ENCODE peak calls at places on chromosome 6, in four cellular contexts. E is foreskin keratinocyte, O is fibroblast of mammary gland, V is esophagus muscularis mucosa. T is an unnamed sample.
A peak's percentile ranks its signal among the peaks of the same experiment; 100 is the strongest.

GRCh38 chr6:69917834-69918233 is 51.5 kb downstream of the COL19A1 start:
- DNase-seq in V (no peak), O (peak; percentile 87), E (peak; percentile 79), T (no peak)

GRCh38 chr6:16684896-16685554 is 76.2 kb downstream of the ATXN1 start:
- DNase-seq in E (peak; percentile 85), O (peak; percentile 88), V (no peak), T (no peak)

GRCh38 chr6:129630606-129631005 is 79.4 kb downstream of the ARHGAP18 start:
- DNase-seq in E (no peak), V (no peak), O (no peak), T (no peak)

GRCh38 chr6:39997101-39997635 is 62.9 kb upstream of the MOCS1 start:
- DNase-seq in V (no peak), E (no peak), O (no peak), T (peak; percentile 62)

GRCh38 chr6:154430494-154430919 is 73.9 kb upstream of the IPCEF1 start:
- DNase-seq in E (no peak), V (no peak), O (no peak), T (no peak)

GRCh38 chr6:68975064-68975463 is 340.0 kb downstream of the ADGRB3 start:
- DNase-seq in V (no peak), O (no peak), E (no peak), T (no peak)

GRCh38 chr6:110859335-110859792 is 15.2 kb upstream of the AMD1 start:
- DNase-seq in V (no peak), E (no peak), O (no peak), T (peak; percentile 63)

GRCh38 chr6:80457044-80457933 is 350.8 kb downstream of the BCKDHB start:
- DNase-seq in O (peak; percentile 99), E (peak; percentile 88), V (no peak), T (no peak)

GRCh38 chr6:1554881-1555569 is 54.7 kb upstream of the FOXC1 start:
- DNase-seq in O (peak; percentile 62), V (no peak), E (no peak), T (peak; percentile 74)

GRCh38 chr6:6790891-6791290 is 202.4 kb downstream of the LY86 start:
- DNase-seq in E (peak; percentile 73), V (no peak), O (no peak), T (no peak)

GRCh38 chr6:11977738-11978137 is 34.4 kb upstream of the HIVEP1 start:
- DNase-seq in E (no peak), V (no peak), O (no peak), T (no peak)

GRCh38 chr6:7402746-7403145 is 13.1 kb downstream of the RIOK1 start:
- DNase-seq in O (no peak), V (no peak), E (no peak), T (no peak)

GRCh38 chr6:155782320-155782730 is 326.7 kb upstream of the NOX3 start:
- DNase-seq in E (peak; percentile 96), O (peak; percentile 29), V (no peak), T (no peak)

GRCh38 chr6:97465877-97466710 is 183.1 kb upstream of the MMS22L start:
- DNase-seq in E (no peak), V (no peak), O (no peak), T (no peak)

GRCh38 chr6:43242908-43243648 is at the start of gene TTBK1:
- DNase-seq in O (no peak), E (no peak), V (no peak), T (no peak)

GRCh38 chr6:1821188-1822183 is 211.8 kb downstream of the FOXC1 start:
- DNase-seq in O (peak; percentile 65), E (no peak), V (no peak), T (no peak)

GRCh38 chr6:33812669-33813068 is 8.9 kb upstream of the MLN start:
- DNase-seq in E (no peak), V (no peak), O (peak; percentile 40), T (no peak)
- TF ChIP-seq CTCF in E (peak; percentile 37), V (peak; percentile 20), O (peak; percentile 27), T (peak; percentile 45)

GRCh38 chr6:89430563-89430962 is 2.4 kb upstream of the ANKRD6 start:
- DNase-seq in E (no peak), O (no peak), V (no peak), T (no peak)

GRCh38 chr6:89436226-89436625 is 3.3 kb downstream of the ANKRD6 start:
- DNase-seq in E (peak; percentile 43), V (no peak), O (no peak), T (no peak)

GRCh38 chr6:89434954-89435353 is 2.0 kb downstream of the ANKRD6 start:
- DNase-seq in O (no peak), E (no peak), V (no peak), T (no peak)

GRCh38 chr6:89433637-89434499 is 916 bp downstream of the ANKRD6 start:
- DNase-seq in V (no peak), E (no peak), O (no peak), T (no peak)

GRCh38 chr6:89432875-89433636 is at the start of gene ANKRD6:
- DNase-seq in E (no peak), V (no peak), O (peak; percentile 15), T (peak; percentile 93)
- TF ChIP-seq CTCF in E (peak; percentile 95), V (peak; percentile 98), O (peak; percentile 43), T (peak; percentile 89)

GRCh38 chr6:122401104-122401503 is 1.7 kb downstream of the HSF2 start:
- DNase-seq in O (no peak), E (no peak), V (no peak), T (no peak)

GRCh38 chr6:122399348-122400120 is at the start of gene HSF2:
- DNase-seq in O (peak; percentile 98), E (peak; percentile 97), V (peak; percentile 99), T (peak; percentile 99)

GRCh38 chr6:122400121-122400450 is 634 bp downstream of the HSF2 start:
- DNase-seq in V (no peak), E (no peak), O (peak; percentile 14), T (no peak)

GRCh38 chr6:122400467-122401089 is 1.1 kb downstream of the HSF2 start:
- DNase-seq in E (no peak), O (peak; percentile 12), V (no peak), T (no peak)

GRCh38 chr6:122399055-122399347 is 451 bp upstream of the HSF2 start:
- DNase-seq in O (no peak), V (no peak), E (no peak), T (no peak)
- TF ChIP-seq CTCF in O (no peak), V (no peak), E (no peak), T (no peak)

GRCh38 chr6:108556864-108557493 is 3.7 kb upstream of the FOXO3 start:
- DNase-seq in V (no peak), O (no peak), E (no peak), T (no peak)

GRCh38 chr6:108558372-108559096 is 2.2 kb upstream of the FOXO3 start:
- DNase-seq in O (peak; percentile 99), E (peak; percentile 94), V (peak; percentile 100), T (peak; percentile 99)

GRCh38 chr6:108556250-108556649 is 4.5 kb upstream of the FOXO3 start:
- DNase-seq in E (no peak), O (no peak), V (no peak), T (no peak)

GRCh38 chr6:108559097-108559883 is 1.4 kb upstream of the FOXO3 start:
- DNase-seq in V (peak; percentile 97), E (no peak), O (peak; percentile 73), T (peak; percentile 94)

GRCh38 chr6:108557494-108558371 is 3.0 kb upstream of the FOXO3 start:
- DNase-seq in O (peak; percentile 57), E (no peak), V (peak; percentile 94), T (peak; percentile 89)
- TF ChIP-seq CTCF in O (no peak), E (no peak), V (no peak), T (peak; percentile 30)

DNA sequence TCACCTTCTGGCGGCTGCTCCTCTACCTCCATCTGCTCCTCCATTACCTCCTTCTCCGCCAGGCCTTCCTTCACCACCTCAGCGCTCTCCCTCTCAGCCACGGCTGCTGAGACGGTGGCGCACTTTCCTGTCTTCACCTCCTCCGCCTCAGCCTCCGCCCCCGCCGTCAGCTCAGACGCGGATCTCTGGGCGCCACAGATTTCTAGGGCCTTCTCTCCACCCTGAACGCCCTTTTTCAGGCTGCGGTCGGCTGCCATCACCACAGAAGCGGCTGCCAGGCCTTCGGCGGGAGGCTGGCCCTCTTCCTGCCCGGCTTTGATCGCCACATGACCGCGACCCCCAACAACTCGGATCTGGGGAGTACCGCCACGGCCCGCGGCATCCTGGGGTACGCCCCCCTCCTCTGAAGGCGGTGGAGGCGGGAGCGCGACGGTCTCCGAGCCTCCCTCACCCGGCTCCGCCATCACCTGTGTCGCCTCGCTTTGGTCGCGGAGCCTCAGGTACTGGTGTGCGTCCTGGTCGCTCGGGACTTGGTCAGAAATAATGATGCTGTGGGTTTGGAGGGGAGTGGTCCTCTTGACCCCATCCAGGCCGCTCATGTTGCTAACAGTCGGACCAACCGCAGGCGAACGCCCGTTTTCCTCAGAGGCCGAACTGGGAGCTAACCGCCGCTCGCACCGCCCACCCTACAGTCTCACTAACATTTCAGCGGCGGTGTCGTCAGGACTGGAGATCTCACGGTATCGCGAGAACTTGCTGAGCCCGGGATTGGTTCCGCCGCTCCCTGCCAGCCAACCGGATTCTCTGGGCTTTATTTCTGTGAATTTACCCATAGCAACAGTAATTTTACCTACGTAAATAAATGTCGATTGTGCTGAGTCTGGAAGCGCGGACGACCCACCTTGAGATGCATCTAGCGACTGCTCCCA is at the start of gene TSPYL1:
- DNase-seq in O (peak; percentile 97), V (peak; percentile 99), E (peak; percentile 85), T (peak; percentile 97)
- TF ChIP-seq CTCF in O (no peak), V (no peak), E (peak; percentile 26), T (no peak)

DNA sequence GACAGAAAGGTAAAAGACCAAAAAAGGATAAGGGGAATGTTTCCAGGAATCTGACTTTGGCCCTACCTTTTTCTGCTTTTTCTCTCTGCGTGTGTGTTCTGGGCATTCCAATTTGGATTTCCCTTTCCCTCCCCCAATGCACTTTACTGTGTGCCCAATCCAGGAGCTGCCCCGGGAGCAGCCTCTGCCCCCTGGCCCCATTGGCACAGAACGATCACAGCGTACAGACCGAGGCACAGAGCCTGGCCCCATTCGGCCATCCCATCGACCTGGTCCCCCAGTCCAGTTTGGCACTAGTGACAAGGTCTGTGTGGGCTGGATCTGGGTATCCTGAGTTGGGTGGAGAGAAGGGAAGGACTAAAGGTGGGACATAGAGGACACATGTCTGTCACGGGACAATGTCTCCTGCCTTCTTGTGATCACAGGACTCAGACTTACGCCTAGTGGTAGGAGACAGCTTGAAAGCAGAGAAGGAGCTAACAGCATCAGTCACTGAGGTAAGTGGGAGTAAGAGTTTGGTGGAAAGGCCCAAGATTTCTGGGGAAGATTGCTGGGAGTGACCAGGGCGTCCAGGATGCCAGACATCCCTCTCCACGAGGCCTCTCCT is 14.6 kb downstream of the PRRC2A start:
- DNase-seq in O (no peak), V (no peak), E (no peak), T (no peak)
- TF ChIP-seq CTCF in O (no peak), V (no peak), E (no peak), T (no peak)

DNA sequence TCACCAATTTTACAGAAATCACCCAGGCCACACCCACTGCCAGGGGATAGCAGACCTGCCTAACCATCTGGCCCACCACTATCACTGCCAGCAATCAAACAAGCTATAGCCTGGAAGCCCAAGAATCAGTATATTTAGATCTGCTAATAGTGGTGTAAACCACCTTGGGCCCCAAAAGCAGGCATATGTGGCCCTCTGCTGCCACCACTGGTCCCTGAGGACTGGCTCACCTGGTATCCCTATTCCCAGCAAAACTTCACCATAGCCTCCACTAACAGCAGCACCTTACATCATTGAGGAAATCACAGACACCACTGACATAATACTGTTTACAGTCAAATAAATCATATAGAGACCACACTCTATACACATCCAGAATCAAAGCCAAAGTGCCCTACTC is 880.4 kb upstream of the MAN1A1 start:
- DNase-seq in E (no peak), V (no peak), O (no peak), T (no peak)
- TF ChIP-seq CTCF in E (peak; percentile 3), V (no peak), O (no peak), T (no peak)

T was measured in osteocyte.